ENCODE peak calls at places on chromosomes 16 and 17, in nine cellular contexts. One of them, this sample, is unnamed.

GRCh38 chr16:11121909-11122692 is 133.9 kb downstream of the SOCS1 start:
- DNase-seq in coronary artery: no peak
- DNase-seq in cardiac fibroblast: no peak
- DNase-seq in aorta: no peak
- DNase-seq in AG04450: no peak
- DNase-seq in fibroblast of villous mesenchyme: peak; percentile 60
- DNase-seq in thoracic aorta: no peak
- DNase-seq in mesendoderm: no peak
- DNase-seq in skeletal muscle cell: no peak
- DNase-seq in this sample: no peak

GRCh38 chr17:66829883-66830282 is 5.0 kb upstream of the CACNG5 start:
- DNase-seq in aorta: no peak
- DNase-seq in fibroblast of villous mesenchyme: no peak
- DNase-seq in thoracic aorta: no peak
- DNase-seq in coronary artery: no peak
- DNase-seq in skeletal muscle cell: no peak
- DNase-seq in cardiac fibroblast: no peak
- DNase-seq in mesendoderm: peak; percentile 66
- DNase-seq in AG04450: no peak
- DNase-seq in this sample: no peak

GRCh38 chr16:46620265-46621005 is 744 bp downstream of the SHCBP1 start:
- DNase-seq in fibroblast of villous mesenchyme: peak; percentile 12
- DNase-seq in aorta: no peak
- DNase-seq in cardiac fibroblast: peak; percentile 25
- DNase-seq in skeletal muscle cell: no peak
- DNase-seq in thoracic aorta: no peak
- DNase-seq in coronary artery: no peak
- DNase-seq in AG04450: no peak
- DNase-seq in mesendoderm: no peak
- DNase-seq in this sample: no peak

GRCh38 chr17:83050651-83051422 is 28.6 kb upstream of the METRNL start:
- DNase-seq in thoracic aorta: no peak
- DNase-seq in fibroblast of villous mesenchyme: no peak
- DNase-seq in mesendoderm: no peak
- DNase-seq in skeletal muscle cell: no peak
- DNase-seq in AG04450: no peak
- DNase-seq in aorta: no peak
- DNase-seq in coronary artery: peak; percentile 74
- DNase-seq in cardiac fibroblast: no peak
- DNase-seq in this sample: no peak

GRCh38 chr16:47057631-47057996 is 84.1 kb upstream of the DNAJA2 start:
- DNase-seq in fibroblast of villous mesenchyme: no peak
- DNase-seq in AG04450: no peak
- DNase-seq in skeletal muscle cell: no peak
- DNase-seq in coronary artery: no peak
- DNase-seq in cardiac fibroblast: peak; percentile 2
- DNase-seq in aorta: peak; percentile 17
- DNase-seq in mesendoderm: no peak
- DNase-seq in thoracic aorta: no peak
- DNase-seq in this sample: no peak

GRCh38 chr17:37475713-37476420 is 13.8 kb upstream of the DUSP14 start:
- DNase-seq in skeletal muscle cell: no peak
- DNase-seq in mesendoderm: no peak
- DNase-seq in AG04450: no peak
- DNase-seq in fibroblast of villous mesenchyme: no peak
- DNase-seq in thoracic aorta: no peak
- DNase-seq in cardiac fibroblast: no peak
- DNase-seq in coronary artery: no peak
- DNase-seq in aorta: no peak
- DNase-seq in this sample: no peak

GRCh38 chr17:9676742-9677387 is 31.5 kb downstream of the USP43 start:
- DNase-seq in thoracic aorta: no peak
- DNase-seq in fibroblast of villous mesenchyme: peak; percentile 13
- DNase-seq in mesendoderm: peak; percentile 87
- DNase-seq in coronary artery: no peak
- DNase-seq in aorta: no peak
- DNase-seq in cardiac fibroblast: no peak
- DNase-seq in skeletal muscle cell: no peak
- DNase-seq in AG04450: no peak
- DNase-seq in this sample: peak; percentile 92

GRCh38 chr17:48597775-48598631 is 4.4 kb upstream of the HOXB5 start:
- DNase-seq in fibroblast of villous mesenchyme: peak; percentile 48
- DNase-seq in cardiac fibroblast: no peak
- DNase-seq in thoracic aorta: no peak
- DNase-seq in skeletal muscle cell: no peak
- DNase-seq in AG04450: no peak
- DNase-seq in aorta: peak; percentile 90
- DNase-seq in mesendoderm: no peak
- DNase-seq in coronary artery: no peak
- DNase-seq in this sample: no peak

GRCh38 chr17:49548051-49548505 is 27.6 kb upstream of the NXPH3 start:
- DNase-seq in coronary artery: no peak
- DNase-seq in cardiac fibroblast: no peak
- DNase-seq in AG04450: no peak
- DNase-seq in mesendoderm: no peak
- DNase-seq in skeletal muscle cell: no peak
- DNase-seq in thoracic aorta: no peak
- DNase-seq in aorta: no peak
- DNase-seq in fibroblast of villous mesenchyme: no peak
- DNase-seq in this sample: no peak

GRCh38 chr16:77062878-77063566 is 128.0 kb upstream of the MON1B start:
- DNase-seq in aorta: no peak
- DNase-seq in cardiac fibroblast: no peak
- DNase-seq in coronary artery: no peak
- DNase-seq in fibroblast of villous mesenchyme: no peak
- DNase-seq in mesendoderm: no peak
- DNase-seq in skeletal muscle cell: no peak
- DNase-seq in thoracic aorta: no peak
- DNase-seq in AG04450: no peak
- DNase-seq in this sample: no peak

GRCh38 chr16:25199457-25199856 is 17.3 kb upstream of the AQP8 start:
- DNase-seq in coronary artery: no peak
- DNase-seq in mesendoderm: no peak
- DNase-seq in cardiac fibroblast: no peak
- DNase-seq in fibroblast of villous mesenchyme: no peak
- DNase-seq in aorta: no peak
- DNase-seq in thoracic aorta: no peak
- DNase-seq in AG04450: no peak
- DNase-seq in skeletal muscle cell: no peak
- DNase-seq in this sample: no peak

GRCh38 chr17:77090476-77090875 is 50.3 kb upstream of the SEC14L1 start:
- DNase-seq in AG04450: no peak
- DNase-seq in fibroblast of villous mesenchyme: no peak
- DNase-seq in aorta: no peak
- DNase-seq in cardiac fibroblast: no peak
- DNase-seq in coronary artery: no peak
- DNase-seq in mesendoderm: no peak
- DNase-seq in thoracic aorta: no peak
- DNase-seq in skeletal muscle cell: no peak
- DNase-seq in this sample: no peak
- H3K4me3 ChIP-seq in AG04450: no peak overlapping the region
- H3K4me3 ChIP-seq in fibroblast of villous mesenchyme: no peak overlapping the region
- H3K4me3 ChIP-seq in aorta: no peak overlapping the region
- H3K4me3 ChIP-seq in cardiac fibroblast: no peak overlapping the region
- H3K4me3 ChIP-seq in coronary artery: no peak overlapping the region
- H3K4me3 ChIP-seq in mesendoderm: no peak overlapping the region
- H3K4me3 ChIP-seq in thoracic aorta: no peak overlapping the region
- H3K4me3 ChIP-seq in skeletal muscle cell: no peak overlapping the region
- H3K4me3 ChIP-seq in this sample: no peak overlapping the region

GRCh38 chr17:28174352-28175046 is 132.0 kb downstream of the NLK start:
- DNase-seq in AG04450: no peak
- DNase-seq in skeletal muscle cell: no peak
- DNase-seq in thoracic aorta: no peak
- DNase-seq in aorta: no peak
- DNase-seq in mesendoderm: peak; percentile 60
- DNase-seq in coronary artery: no peak
- DNase-seq in fibroblast of villous mesenchyme: peak; percentile 36
- DNase-seq in cardiac fibroblast: no peak
- DNase-seq in this sample: no peak
- H3K4me3 ChIP-seq in AG04450: no peak overlapping the region
- H3K4me3 ChIP-seq in skeletal muscle cell: no peak overlapping the region
- H3K4me3 ChIP-seq in thoracic aorta: no peak overlapping the region
- H3K4me3 ChIP-seq in aorta: no peak overlapping the region
- H3K4me3 ChIP-seq in mesendoderm: no peak overlapping the region
- H3K4me3 ChIP-seq in coronary artery: no peak overlapping the region
- H3K4me3 ChIP-seq in fibroblast of villous mesenchyme: no peak overlapping the region
- H3K4me3 ChIP-seq in cardiac fibroblast: no peak overlapping the region
- H3K4me3 ChIP-seq in this sample: no peak overlapping the region

GRCh38 chr16:89602952-89603590 is 10.4 kb upstream of the DPEP1 start:
- DNase-seq in thoracic aorta: no peak
- DNase-seq in mesendoderm: no peak
- DNase-seq in fibroblast of villous mesenchyme: no peak
- DNase-seq in cardiac fibroblast: no peak
- DNase-seq in aorta: no peak
- DNase-seq in coronary artery: no peak
- DNase-seq in skeletal muscle cell: no peak
- DNase-seq in AG04450: no peak
- DNase-seq in this sample: no peak
- H3K4me3 ChIP-seq in thoracic aorta: no peak overlapping the region
- H3K4me3 ChIP-seq in mesendoderm: no peak overlapping the region
- H3K4me3 ChIP-seq in fibroblast of villous mesenchyme: no peak overlapping the region
- H3K4me3 ChIP-seq in cardiac fibroblast: no peak overlapping the region
- H3K4me3 ChIP-seq in aorta: no peak overlapping the region
- H3K4me3 ChIP-seq in coronary artery: peak overlapping the region; percentile 35
- H3K4me3 ChIP-seq in skeletal muscle cell: no peak overlapping the region
- H3K4me3 ChIP-seq in AG04450: no peak overlapping the region
- H3K4me3 ChIP-seq in this sample: peak overlapping the region; percentile 28

DNA sequence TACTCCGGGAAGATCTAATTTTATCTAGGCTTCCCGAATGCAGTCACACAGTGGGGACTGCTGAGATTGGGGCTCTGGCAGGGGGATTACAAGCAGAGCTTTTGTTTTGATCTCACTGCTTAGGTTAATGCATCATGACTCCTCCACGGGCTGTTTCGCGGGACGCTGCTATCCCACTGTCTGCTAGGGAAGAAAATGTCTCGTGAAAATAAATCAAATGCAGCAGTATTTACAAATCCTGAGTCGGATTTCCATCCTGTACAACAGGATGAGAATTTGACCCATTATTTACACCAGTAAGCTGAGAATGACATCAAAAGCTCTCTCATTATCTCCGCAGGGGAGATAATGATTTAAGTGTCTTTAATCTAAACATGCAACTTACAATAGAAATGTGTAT is 83.7 kb downstream of the CDH11 start:
- DNase-seq in cardiac fibroblast: no peak
- DNase-seq in AG04450: no peak
- DNase-seq in fibroblast of villous mesenchyme: peak; percentile 50
- DNase-seq in thoracic aorta: no peak
- DNase-seq in skeletal muscle cell: no peak
- DNase-seq in coronary artery: no peak
- DNase-seq in aorta: no peak
- DNase-seq in mesendoderm: peak; percentile 45
- DNase-seq in this sample: no peak
- H3K4me3 ChIP-seq in cardiac fibroblast: no peak overlapping the region
- H3K4me3 ChIP-seq in AG04450: no peak overlapping the region
- H3K4me3 ChIP-seq in fibroblast of villous mesenchyme: no peak overlapping the region
- H3K4me3 ChIP-seq in thoracic aorta: no peak overlapping the region
- H3K4me3 ChIP-seq in skeletal muscle cell: no peak overlapping the region
- H3K4me3 ChIP-seq in coronary artery: no peak overlapping the region
- H3K4me3 ChIP-seq in aorta: no peak overlapping the region
- H3K4me3 ChIP-seq in mesendoderm: no peak overlapping the region
- H3K4me3 ChIP-seq in this sample: no peak overlapping the region

DNA sequence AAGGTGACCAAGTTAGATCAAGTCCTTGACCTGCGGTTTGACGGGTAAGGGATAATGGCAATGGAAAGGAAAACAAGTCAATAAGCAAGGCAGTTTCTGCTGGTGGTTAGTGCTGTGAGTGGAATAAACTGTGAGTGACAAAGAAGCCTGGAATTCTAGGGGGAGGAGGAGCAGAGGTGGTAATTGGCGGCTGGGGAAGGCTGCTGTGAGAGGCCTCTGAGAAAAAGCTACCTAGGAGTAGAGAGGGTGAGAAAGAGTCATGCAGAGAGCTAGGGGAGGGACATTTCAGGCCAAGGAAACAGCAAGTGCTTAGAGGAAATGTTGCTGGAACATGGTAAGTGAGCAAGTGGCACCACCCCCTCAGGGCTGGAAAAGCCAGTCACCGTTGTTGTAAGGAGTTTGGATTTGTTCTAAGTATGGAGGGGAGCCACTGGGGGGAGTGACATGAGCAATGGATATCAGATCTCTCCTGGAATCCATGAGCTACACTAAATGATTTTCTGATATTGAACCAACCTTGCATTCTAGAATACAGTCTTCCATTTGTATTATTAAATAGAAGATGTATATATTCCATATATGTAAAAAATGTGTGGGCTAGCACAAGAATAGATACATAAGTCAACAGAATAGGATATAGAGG is 6.7 kb downstream of the NLRC3 start:
- DNase-seq in thoracic aorta: no peak
- DNase-seq in skeletal muscle cell: no peak
- DNase-seq in aorta: no peak
- DNase-seq in AG04450: no peak
- DNase-seq in coronary artery: no peak
- DNase-seq in cardiac fibroblast: no peak
- DNase-seq in mesendoderm: peak; percentile 94
- DNase-seq in fibroblast of villous mesenchyme: peak; percentile 14
- DNase-seq in this sample: no peak
- H3K4me3 ChIP-seq in thoracic aorta: no peak overlapping the region
- H3K4me3 ChIP-seq in skeletal muscle cell: no peak overlapping the region
- H3K4me3 ChIP-seq in aorta: no peak overlapping the region
- H3K4me3 ChIP-seq in AG04450: no peak overlapping the region
- H3K4me3 ChIP-seq in coronary artery: no peak overlapping the region
- H3K4me3 ChIP-seq in cardiac fibroblast: no peak overlapping the region
- H3K4me3 ChIP-seq in mesendoderm: no peak overlapping the region
- H3K4me3 ChIP-seq in fibroblast of villous mesenchyme: no peak overlapping the region
- H3K4me3 ChIP-seq in this sample: no peak overlapping the region

GRCh38 chr17:47229535-47230443 is 20.6 kb downstream of the MYL4 start:
- DNase-seq in mesendoderm: peak; percentile 97
- DNase-seq in AG04450: peak; percentile 93
- DNase-seq in skeletal muscle cell: peak; percentile 89
- DNase-seq in coronary artery: peak; percentile 90
- DNase-seq in aorta: peak; percentile 90
- DNase-seq in thoracic aorta: peak; percentile 76
- DNase-seq in fibroblast of villous mesenchyme: peak; percentile 97
- DNase-seq in cardiac fibroblast: peak; percentile 97
- DNase-seq in this sample: peak; percentile 88
- H3K4me3 ChIP-seq in mesendoderm: no peak overlapping the region
- H3K4me3 ChIP-seq in AG04450: peak overlapping the region; percentile 46
- H3K4me3 ChIP-seq in skeletal muscle cell: peak overlapping the region; percentile 13
- H3K4me3 ChIP-seq in coronary artery: peak overlapping the region; percentile 57
- H3K4me3 ChIP-seq in aorta: no peak overlapping the region
- H3K4me3 ChIP-seq in thoracic aorta: peak overlapping the region; percentile 49
- H3K4me3 ChIP-seq in fibroblast of villous mesenchyme: peak overlapping the region; percentile 36
- H3K4me3 ChIP-seq in cardiac fibroblast: no peak overlapping the region
- H3K4me3 ChIP-seq in this sample: peak overlapping the region; percentile 22

GRCh38 chr16:1645914-1646525 is 32.1 kb upstream of the JPT2 start:
- DNase-seq in fibroblast of villous mesenchyme: peak; percentile 54
- DNase-seq in skeletal muscle cell: no peak
- DNase-seq in AG04450: no peak
- DNase-seq in cardiac fibroblast: no peak
- DNase-seq in mesendoderm: peak; percentile 46
- DNase-seq in thoracic aorta: no peak
- DNase-seq in coronary artery: no peak
- DNase-seq in aorta: no peak
- DNase-seq in this sample: no peak
- H3K4me3 ChIP-seq in fibroblast of villous mesenchyme: no peak overlapping the region
- H3K4me3 ChIP-seq in skeletal muscle cell: no peak overlapping the region
- H3K4me3 ChIP-seq in AG04450: no peak overlapping the region
- H3K4me3 ChIP-seq in cardiac fibroblast: no peak overlapping the region
- H3K4me3 ChIP-seq in mesendoderm: no peak overlapping the region
- H3K4me3 ChIP-seq in thoracic aorta: no peak overlapping the region
- H3K4me3 ChIP-seq in coronary artery: no peak overlapping the region
- H3K4me3 ChIP-seq in aorta: no peak overlapping the region
- H3K4me3 ChIP-seq in this sample: no peak overlapping the region

GRCh38 chr16:15855704-15856003 is 1.2 kb downstream of the MYH11 start:
- DNase-seq in coronary artery: no peak
- DNase-seq in skeletal muscle cell: no peak
- DNase-seq in thoracic aorta: no peak
- DNase-seq in aorta: no peak
- DNase-seq in AG04450: no peak
- DNase-seq in mesendoderm: no peak
- DNase-seq in cardiac fibroblast: no peak
- DNase-seq in fibroblast of villous mesenchyme: no peak
- DNase-seq in this sample: no peak
- H3K4me3 ChIP-seq in coronary artery: peak overlapping the region; percentile 76
- H3K4me3 ChIP-seq in skeletal muscle cell: no peak overlapping the region
- H3K4me3 ChIP-seq in thoracic aorta: peak overlapping the region; percentile 89
- H3K4me3 ChIP-seq in aorta: peak overlapping the region; percentile 99
- H3K4me3 ChIP-seq in AG04450: no peak overlapping the region
- H3K4me3 ChIP-seq in mesendoderm: no peak overlapping the region
- H3K4me3 ChIP-seq in cardiac fibroblast: no peak overlapping the region
- H3K4me3 ChIP-seq in fibroblast of villous mesenchyme: no peak overlapping the region
- H3K4me3 ChIP-seq in this sample: no peak overlapping the region

This sample was measured in epithelial cell of proximal tubule.